ENCODE peak calls at places on chromosomes 4 and X, in six cellular contexts. O, H, N, A, X and S are unnamed samples.

GRCh38 chr4:125303058-125303457 is 11.7 kb upstream of the FAT4 start:
- DNase-seq in H (no peak), O (no peak), N (no peak), X (no peak), A (no peak), S (no peak)

GRCh38 chr4:7815562-7815961 is 124.1 kb downstream of the AFAP1 start:
- DNase-seq in H (no peak), X (no peak), O (no peak), A (no peak), N (peak), S (no peak)

GRCh38 chr4:137370699-137371098 is 161.6 kb downstream of the PCDH18 start:
- DNase-seq in X (no peak), N (no peak), H (no peak), O (no peak), A (no peak), S (no peak)

GRCh38 chr4:26217961-26218676 is 102.7 kb upstream of the RBPJ start:
- DNase-seq in N (no peak), X (peak), H (no peak), O (no peak), A (no peak), S (no peak)

GRCh38 chrX:538311-538710 is 92.3 kb upstream of the SHOX start:
- DNase-seq in X (no peak), A (no peak), O (no peak), H (no peak), N (no peak), S (no peak)

GRCh38 chr4:122152699-122153328 is 683 bp downstream of the BLTP1 start:
- DNase-seq in O (no peak), N (peak), X (peak), H (peak), A (peak), S (peak)

GRCh38 chrX:146278381-146278780 is 460.8 kb downstream of the SLITRK2 start:
- DNase-seq in H (no peak), X (no peak), O (no peak), A (no peak), N (no peak), S (peak)

GRCh38 chr4:2354760-2355159 is 63.7 kb downstream of the ZFYVE28 start:
- DNase-seq in N (no peak), H (no peak), O (no peak), X (no peak), A (no peak), S (peak)

GRCh38 chrX:40700640-40701342 is 34.6 kb downstream of the MED14 start:
- DNase-seq in A (no peak), H (no peak), X (no peak), N (no peak), O (no peak), S (no peak)

GRCh38 chr4:35516102-35516501 is 728.2 kb downstream of the ARAP2 start:
- DNase-seq in O (no peak), N (no peak), H (no peak), A (no peak), X (no peak), S (no peak)

GRCh38 chr4:63036159-63036866 is 1372.9 kb downstream of the TECRL start:
- DNase-seq in X (no peak), A (no peak), N (no peak), H (no peak), O (no peak), S (no peak)

GRCh38 chrX:118807151-118808017 is 16.2 kb upstream of the ZCCHC12 start:
- DNase-seq in X (peak), N (peak), O (peak), A (peak), H (peak), S (peak)

GRCh38 chr4:24248674-24249644 is 335.4 kb downstream of the DHX15 start:
- DNase-seq in N (no peak), A (no peak), O (no peak), H (no peak), X (peak), S (no peak)

GRCh38 chrX:136647969-136648368 is at the start of gene CD40LG:
- DNase-seq in A (no peak), H (no peak), X (no peak), O (no peak), N (no peak), S (no peak)

GRCh38 chr4:134465417-134465816 is 263.8 kb upstream of the PABPC4L start:
- DNase-seq in O (no peak), X (no peak), H (no peak), A (no peak), N (no peak), S (peak)

GRCh38 chr4:21470531-21470930 is 478.0 kb downstream of the KCNIP4 start:
- DNase-seq in X (peak), N (no peak), H (no peak), O (no peak), A (no peak), S (peak)

GRCh38 chr4:75545526-75545925 is 10.3 kb upstream of the ODAPH start:
- DNase-seq in N (no peak), H (no peak), A (no peak), X (no peak), O (no peak), S (peak)

GRCh38 chr4:95268819-95269565 is 279.8 kb downstream of the UNC5C start:
- DNase-seq in A (no peak), O (no peak), N (no peak), X (no peak), H (no peak), S (no peak)

GRCh38 chrX:83508006-83508405 is at the start of gene POU3F4:
- DNase-seq in H (no peak), O (no peak), A (no peak), N (no peak), X (no peak), S (no peak)

GRCh38 chr4:78693777-78694456 is 82.2 kb upstream of the BMP2K start:
- DNase-seq in H (no peak), A (no peak), X (no peak), N (no peak), O (no peak), S (no peak)

GRCh38 chr4:53855886-53856260 is 208.5 kb downstream of the CHIC2 start:
- DNase-seq in O (no peak), H (no peak), A (peak), N (no peak), X (peak), S (no peak)

GRCh38 chrX:153731117-153731844 is 6.6 kb downstream of the ABCD1 start:
- DNase-seq in X (no peak), H (peak), O (no peak), N (no peak), A (no peak), S (no peak)

GRCh38 chrX:54950730-54951375 is 30.2 kb downstream of the TRO start:
- DNase-seq in H (no peak), A (no peak), O (no peak), X (no peak), N (no peak), S (no peak)

GRCh38 chr4:84498203-84499026 is 677 bp downstream of the NKX6-1 start:
- DNase-seq in A (no peak), X (no peak), O (no peak), N (peak), H (no peak), S (no peak)

GRCh38 chr4:160510925-160511324 is 1408.0 kb downstream of the RAPGEF2 start:
- DNase-seq in X (no peak), O (no peak), H (no peak), A (no peak), N (peak), S (no peak)

GRCh38 chr4:23476514-23477090 is 413.2 kb downstream of the PPARGC1A start:
- DNase-seq in X (no peak), O (no peak), A (no peak), H (no peak), N (no peak), S (no peak)

GRCh38 chrX:48890296-48890925 is 7.2 kb downstream of the TIMM17B start:
- DNase-seq in A (no peak), H (no peak), X (no peak), N (no peak), O (no peak), S (peak)

GRCh38 chr4:8940792-8941491 is 69.3 kb upstream of the HMX1 start:
- DNase-seq in O (no peak), N (peak), H (peak), A (no peak), X (no peak), S (peak)

GRCh38 chrX:9682456-9682855 is 83.2 kb downstream of the GPR143 start:
- DNase-seq in H (no peak), O (no peak), X (no peak), N (no peak), A (no peak), S (no peak)

GRCh38 chrX:6810796-6811195 is 275.9 kb upstream of the VCX3A start:
- DNase-seq in H (no peak), X (no peak), N (no peak), A (no peak), O (no peak), S (no peak)

GRCh38 chr4:23903859-23904438 is 14.1 kb upstream of the PPARGC1A start:
- DNase-seq in X (peak), H (no peak), A (no peak), N (no peak), O (no peak), S (no peak)

GRCh38 chrX:11540532-11541377 is 125.0 kb downstream of the ARHGAP6 start:
- DNase-seq in A (no peak), N (no peak), O (no peak), H (no peak), X (peak), S (no peak)

GRCh38 chr4:88196523-88197185 is 38.2 kb upstream of the ABCG2 start:
- DNase-seq in H (no peak), N (no peak), X (no peak), O (no peak), A (no peak), S (no peak)

GRCh38 chr4:146791439-146791838 is 152.7 kb downstream of the POU4F2 start:
- DNase-seq in A (no peak), N (no peak), X (no peak), O (no peak), H (no peak), S (no peak)

GRCh38 chrX:15834827-15835595 is 19.6 kb downstream of the AP1S2 start:
- DNase-seq in N (no peak), H (no peak), X (no peak), O (no peak), A (no peak), S (no peak)

GRCh38 chr4:123390846-123391456 is 5.6 kb upstream of the SPRY1 start:
- DNase-seq in A (no peak), N (peak), X (no peak), H (no peak), O (no peak), S (no peak)

GRCh38 chr4:105191621-105192210 is 45.0 kb downstream of the TET2 start:
- DNase-seq in H (no peak), A (no peak), X (no peak), N (no peak), O (no peak), S (peak)

GRCh38 chr4:40253906-40254305 is 57.1 kb downstream of the RHOH start:
- DNase-seq in A (no peak), O (no peak), X (no peak), N (no peak), H (no peak), S (no peak)

DNA sequence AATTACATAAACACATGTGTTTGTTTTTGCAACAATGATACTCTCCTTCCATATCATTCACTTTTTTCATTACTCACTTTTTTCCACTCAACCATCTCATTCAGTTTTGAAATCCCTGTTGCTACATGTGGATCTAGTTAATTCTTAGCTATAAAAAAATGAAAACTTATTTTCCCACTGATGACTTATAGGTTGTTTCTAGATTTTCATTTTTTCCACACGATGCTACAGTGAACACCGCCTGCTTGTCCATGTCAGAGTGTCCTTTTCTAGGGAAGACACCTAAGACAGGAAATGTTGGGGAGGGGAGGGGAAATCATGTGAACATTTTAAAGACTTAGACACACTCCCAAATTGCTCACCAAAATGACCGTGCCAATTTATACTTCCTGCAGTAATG is 70.2 kb downstream of the SUPT20HL2 start:
- DNase-seq in O (no peak), N (no peak), X (no peak), A (no peak), H (no peak), S (no peak)
- H3K27ac ChIP-seq in O (no peak), N (peak), X (no peak), A (peak), H (no peak), S (no peak)

GRCh38 chr4:5826437-5827107 is 66.3 kb downstream of the CRMP1 start:
- DNase-seq in A (no peak), O (no peak), H (no peak), X (no peak), N (no peak), S (no peak)

GRCh38 chr4:5825642-5826041 is 67.2 kb downstream of the CRMP1 start:
- DNase-seq in X (no peak), H (no peak), N (no peak), O (no peak), A (no peak), S (no peak)

GRCh38 chr4:5823542-5824211 is 69.2 kb downstream of the CRMP1 start:
- DNase-seq in A (no peak), X (no peak), N (no peak), H (no peak), O (no peak), S (no peak)

GRCh38 chr4:5824227-5824626 is 68.7 kb downstream of the CRMP1 start:
- DNase-seq in A (no peak), H (no peak), N (no peak), O (no peak), X (no peak), S (no peak)

GRCh38 chr4:5824635-5825034 is 68.3 kb downstream of the CRMP1 start:
- DNase-seq in N (peak), A (no peak), O (no peak), X (no peak), H (peak), S (peak)
- TF ChIP-seq CTCF in N (peak), A (no peak), O (peak), X (peak), H (peak), S (peak)

GRCh38 chr4:152917533-152918395 is 18.4 kb upstream of the FHDC1 start:
- DNase-seq in H (no peak), O (no peak), X (no peak), N (no peak), A (no peak), S (no peak)
- H3K27ac ChIP-seq in H (no peak), O (no peak), X (no peak), N (no peak), A (no peak), S (no peak)

GRCh38 chr4:130479674-130480073 is 1383.7 kb downstream of the C4orf33 start:
- DNase-seq in A (no peak), N (no peak), H (no peak), O (no peak), X (no peak), S (no peak)

GRCh38 chr4:130479020-130479419 is 1383.1 kb downstream of the C4orf33 start:
- DNase-seq in N (no peak), H (no peak), X (no peak), A (no peak), O (no peak), S (no peak)

DNA sequence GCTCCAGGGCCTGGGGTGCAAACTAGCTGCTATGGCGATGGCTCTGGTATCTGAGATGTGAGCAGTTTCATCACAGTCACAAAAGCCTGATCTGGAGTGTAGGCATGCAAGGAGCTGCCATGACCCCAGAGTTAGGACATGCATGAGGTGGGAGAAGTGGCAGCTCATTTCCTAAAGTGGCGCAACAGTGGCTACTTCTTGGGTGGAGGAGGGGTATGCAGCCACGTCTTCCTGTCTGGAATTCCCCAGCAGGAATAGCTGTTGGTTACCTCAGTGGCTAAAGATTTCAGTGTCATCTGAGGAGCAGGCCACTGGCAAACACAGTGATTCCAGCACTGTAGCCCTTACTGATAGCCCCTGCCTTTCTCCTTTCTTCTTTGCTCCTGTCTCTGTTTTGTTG is 1382.5 kb downstream of the C4orf33 start:
- DNase-seq in N (peak), X (no peak), H (no peak), O (no peak), A (no peak), S (no peak)
- TF ChIP-seq CTCF in N (no peak), X (no peak), H (no peak), O (no peak), A (no peak), S (no peak)

DNA sequence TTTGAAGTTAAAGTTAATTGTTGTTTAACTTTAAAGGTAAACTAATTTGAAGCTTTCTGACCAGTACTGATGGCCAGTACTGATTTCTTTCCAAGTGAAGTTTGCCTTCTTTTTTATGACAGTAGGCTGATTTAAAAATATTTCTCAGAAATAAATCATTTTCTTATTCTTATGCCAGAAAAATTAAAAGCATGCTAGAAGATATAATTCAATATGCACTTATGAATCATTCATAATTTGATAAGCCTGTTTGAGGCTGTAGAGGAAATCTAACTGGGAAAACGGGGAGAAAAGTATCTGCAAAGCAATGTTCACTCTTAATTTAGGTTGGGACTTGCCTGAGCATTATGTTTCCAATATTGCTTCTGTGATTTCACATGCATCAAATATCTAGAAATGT is 1112.0 kb upstream of the INTU start:
- DNase-seq in A (no peak), N (no peak), X (no peak), O (no peak), H (no peak), S (no peak)
- H3K27ac ChIP-seq in A (no peak), N (no peak), X (no peak), O (no peak), H (no peak), S (no peak)

DNA sequence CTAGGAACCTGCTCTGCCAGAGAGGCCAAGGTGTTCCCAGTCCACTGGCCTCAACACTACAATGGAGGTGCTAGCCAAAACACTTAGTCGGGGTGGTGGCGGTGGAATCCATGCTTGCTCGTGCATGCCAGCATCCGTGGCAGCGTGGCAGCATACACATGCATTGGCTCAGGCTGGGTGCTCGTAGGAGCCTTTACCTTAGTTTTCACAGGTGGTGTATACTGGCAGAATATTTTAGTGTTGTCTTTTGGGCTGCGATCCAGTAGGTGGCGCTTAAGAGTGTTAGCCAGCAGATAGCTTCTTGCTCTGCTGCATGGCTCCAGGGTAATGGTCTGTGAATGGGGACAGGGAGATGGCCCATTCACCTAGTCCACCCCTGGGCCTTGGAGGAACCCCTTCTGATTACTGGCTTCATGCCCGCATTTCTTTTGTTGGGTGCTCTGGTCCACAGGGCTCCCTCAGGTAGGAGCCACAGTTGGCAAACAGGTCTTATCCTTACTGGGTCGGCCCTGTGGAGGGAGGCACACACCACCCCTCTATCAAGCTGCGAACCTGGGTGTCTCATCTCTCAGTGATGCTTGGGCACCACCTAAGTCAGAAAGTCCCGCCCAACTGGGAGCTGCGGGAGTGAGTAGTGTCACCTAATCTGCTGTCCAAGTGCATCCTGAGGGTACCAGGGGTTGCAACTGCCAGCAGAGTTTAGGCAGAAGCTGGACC is 40.0 kb downstream of the RIPPLY1 start:
- DNase-seq in A (no peak), O (peak), H (peak), X (no peak), N (peak), S (peak)
- TF ChIP-seq CTCF in A (no peak), O (peak), H (peak), X (peak), N (peak), S (peak)

GRCh38 chrX:70132877-70133302 is 357 bp upstream of the IGBP1 start:
- DNase-seq in A (no peak), H (no peak), X (no peak), N (no peak), O (no peak), S (no peak)

GRCh38 chrX:70129811-70130210 is 3.4 kb upstream of the IGBP1 start:
- DNase-seq in O (no peak), N (peak), X (no peak), H (peak), A (no peak), S (no peak)

GRCh38 chrX:70133303-70134115 is at the start of gene IGBP1:
- DNase-seq in H (peak), X (peak), N (peak), A (peak), O (peak), S (peak)

GRCh38 chrX:70134116-70134477 is 850 bp downstream of the IGBP1 start:
- DNase-seq in H (peak), O (no peak), X (no peak), N (peak), A (no peak), S (no peak)

GRCh38 chrX:70132244-70132643 is 1.0 kb upstream of the IGBP1 start:
- DNase-seq in O (no peak), X (no peak), H (no peak), N (peak), A (no peak), S (no peak)
- H3K27ac ChIP-seq in O (no peak), X (peak), H (no peak), N (no peak), A (no peak), S (no peak)